ENCODE peak calls at places on chromosomes 6 and 20, in nine cellular contexts. One of them, this sample, is unnamed.

GRCh38 chr20:62476074-62476838 is 461 bp upstream of the GATA5 start:
- DNase-seq in fibroblast of mammary gland: no peak
- DNase-seq in T-helper 1 cell: no peak
- DNase-seq in ecto neural progenitor cell: peak; percentile 79
- DNase-seq in colonic mucosa: no peak
- DNase-seq in RKO: no peak
- DNase-seq in MCF 10A: no peak
- DNase-seq in aorta: no peak
- DNase-seq in DMS 273 treated with DMSO at 0.1 percent for 48 hours: no peak
- DNase-seq in this sample: no peak

GRCh38 chr20:46312075-46312944 is 4.0 kb upstream of the CDH22 start:
- DNase-seq in fibroblast of mammary gland: no peak
- DNase-seq in T-helper 1 cell: no peak
- DNase-seq in ecto neural progenitor cell: peak; percentile 85
- DNase-seq in colonic mucosa: no peak
- DNase-seq in RKO: no peak
- DNase-seq in MCF 10A: no peak
- DNase-seq in aorta: no peak
- DNase-seq in DMS 273 treated with DMSO at 0.1 percent for 48 hours: no peak
- DNase-seq in this sample: no peak

GRCh38 chr20:50588034-50588736 is 78.0 kb downstream of the PTPN1 start:
- DNase-seq in fibroblast of mammary gland: peak; percentile 66
- DNase-seq in T-helper 1 cell: peak; percentile 71
- DNase-seq in ecto neural progenitor cell: peak; percentile 79
- DNase-seq in colonic mucosa: peak; percentile 82
- DNase-seq in RKO: peak; percentile 74
- DNase-seq in MCF 10A: peak; percentile 81
- DNase-seq in aorta: peak; percentile 92
- DNase-seq in DMS 273 treated with DMSO at 0.1 percent for 48 hours: no peak
- DNase-seq in this sample: peak; percentile 59

GRCh38 chr6:135922170-135922569 is 70.7 kb downstream of the PDE7B start:
- DNase-seq in fibroblast of mammary gland: peak; percentile 100
- DNase-seq in T-helper 1 cell: no peak
- DNase-seq in ecto neural progenitor cell: no peak
- DNase-seq in colonic mucosa: no peak
- DNase-seq in RKO: peak; percentile 73
- DNase-seq in MCF 10A: peak; percentile 98
- DNase-seq in aorta: no peak
- DNase-seq in DMS 273 treated with DMSO at 0.1 percent for 48 hours: peak; percentile 92
- DNase-seq in this sample: no peak

GRCh38 chr6:108484016-108484415 is 76.7 kb upstream of the FOXO3 start:
- DNase-seq in fibroblast of mammary gland: no peak
- DNase-seq in T-helper 1 cell: no peak
- DNase-seq in ecto neural progenitor cell: no peak
- DNase-seq in colonic mucosa: no peak
- DNase-seq in RKO: no peak
- DNase-seq in MCF 10A: no peak
- DNase-seq in aorta: no peak
- DNase-seq in DMS 273 treated with DMSO at 0.1 percent for 48 hours: no peak
- DNase-seq in this sample: no peak

GRCh38 chr6:138514860-138515540 is 15.7 kb upstream of the NHSL1 start:
- DNase-seq in fibroblast of mammary gland: no peak
- DNase-seq in T-helper 1 cell: peak; percentile 3
- DNase-seq in ecto neural progenitor cell: no peak
- DNase-seq in colonic mucosa: no peak
- DNase-seq in RKO: no peak
- DNase-seq in MCF 10A: no peak
- DNase-seq in aorta: no peak
- DNase-seq in DMS 273 treated with DMSO at 0.1 percent for 48 hours: no peak
- DNase-seq in this sample: no peak

GRCh38 chr6:49550413-49551125 is at the start of gene C6orf141:
- DNase-seq in fibroblast of mammary gland: peak; percentile 27
- DNase-seq in T-helper 1 cell: no peak
- DNase-seq in ecto neural progenitor cell: peak; percentile 84
- DNase-seq in colonic mucosa: peak; percentile 81
- DNase-seq in RKO: peak; percentile 84
- DNase-seq in MCF 10A: peak; percentile 82
- DNase-seq in aorta: no peak
- DNase-seq in DMS 273 treated with DMSO at 0.1 percent for 48 hours: no peak
- DNase-seq in this sample: no peak

GRCh38 chr6:169229611-169230321 is 23.9 kb downstream of the THBS2 start:
- DNase-seq in fibroblast of mammary gland: peak; percentile 47
- DNase-seq in T-helper 1 cell: no peak
- DNase-seq in ecto neural progenitor cell: no peak
- DNase-seq in colonic mucosa: peak; percentile 17
- DNase-seq in RKO: no peak
- DNase-seq in MCF 10A: no peak
- DNase-seq in aorta: no peak
- DNase-seq in DMS 273 treated with DMSO at 0.1 percent for 48 hours: no peak
- DNase-seq in this sample: no peak

GRCh38 chr6:166927942-166928643 is 28.3 kb downstream of the RNASET2 start:
- DNase-seq in fibroblast of mammary gland: no peak
- DNase-seq in T-helper 1 cell: no peak
- DNase-seq in ecto neural progenitor cell: no peak
- DNase-seq in colonic mucosa: no peak
- DNase-seq in RKO: no peak
- DNase-seq in MCF 10A: no peak
- DNase-seq in aorta: no peak
- DNase-seq in DMS 273 treated with DMSO at 0.1 percent for 48 hours: no peak
- DNase-seq in this sample: no peak

GRCh38 chr6:4370066-4370465 is 234.7 kb upstream of the ECI2 start:
- DNase-seq in fibroblast of mammary gland: peak; percentile 98
- DNase-seq in T-helper 1 cell: no peak
- DNase-seq in ecto neural progenitor cell: no peak
- DNase-seq in colonic mucosa: no peak
- DNase-seq in RKO: peak; percentile 76
- DNase-seq in MCF 10A: peak; percentile 67
- DNase-seq in aorta: no peak
- DNase-seq in DMS 273 treated with DMSO at 0.1 percent for 48 hours: no peak
- DNase-seq in this sample: no peak

GRCh38 chr6:83459663-83460062 is 28.8 kb upstream of the ME1 start:
- DNase-seq in fibroblast of mammary gland: no peak
- DNase-seq in T-helper 1 cell: no peak
- DNase-seq in ecto neural progenitor cell: no peak
- DNase-seq in colonic mucosa: no peak
- DNase-seq in RKO: no peak
- DNase-seq in MCF 10A: no peak
- DNase-seq in aorta: no peak
- DNase-seq in DMS 273 treated with DMSO at 0.1 percent for 48 hours: no peak
- DNase-seq in this sample: no peak

GRCh38 chr6:6856538-6857523 is 250.9 kb upstream of the RREB1 start:
- DNase-seq in fibroblast of mammary gland: peak; percentile 57
- DNase-seq in T-helper 1 cell: no peak
- DNase-seq in ecto neural progenitor cell: peak; percentile 59
- DNase-seq in colonic mucosa: peak; percentile 79
- DNase-seq in RKO: no peak
- DNase-seq in MCF 10A: peak; percentile 99
- DNase-seq in aorta: no peak
- DNase-seq in DMS 273 treated with DMSO at 0.1 percent for 48 hours: no peak
- DNase-seq in this sample: peak; percentile 35

GRCh38 chr6:40400738-40401137 is 186.4 kb downstream of the LRFN2 start:
- DNase-seq in fibroblast of mammary gland: no peak
- DNase-seq in T-helper 1 cell: no peak
- DNase-seq in ecto neural progenitor cell: no peak
- DNase-seq in colonic mucosa: no peak
- DNase-seq in RKO: no peak
- DNase-seq in MCF 10A: no peak
- DNase-seq in aorta: no peak
- DNase-seq in DMS 273 treated with DMSO at 0.1 percent for 48 hours: no peak
- DNase-seq in this sample: no peak

This sample was measured in stimulated activated naive CD4-positive, alpha-beta T cell treated with Interleukin-2 at 50 U/mL for 16 hours.